ENCODE peak calls at places on chromosomes 1 and 21, in seven cellular contexts. D is psoas muscle, C is HFFc6, S is breast epithelium, T is heart right ventricle, P is omental fat pad, L is bronchial epithelial cell. A is an unnamed sample.

GRCh38 chr1:56446531-56447098 is 132.7 kb downstream of the PLPP3 start:
- DNase-seq in D (peak), C (no peak), S (no peak), T (peak), P (no peak), L (no peak), A (no peak)

GRCh38 chr1:22903113-22903512 is 69.6 kb downstream of the LACTBL1 start:
- DNase-seq in D (no peak), C (peak), S (no peak), T (no peak), P (no peak), L (peak), A (no peak)

GRCh38 chr1:112882271-112882744 is 73.7 kb downstream of the SLC16A1 start:
- DNase-seq in D (no peak), C (peak), S (no peak), T (no peak), P (no peak), L (no peak), A (no peak)

GRCh38 chr1:52676249-52676903 is 21.8 kb downstream of the COA7 start:
- DNase-seq in D (peak), C (no peak), S (no peak), T (peak), P (no peak), L (no peak), A (no peak)

GRCh38 chr21:38948377-38948776 is 142.6 kb downstream of the ETS2 start:
- DNase-seq in D (no peak), C (peak), S (no peak), T (no peak), P (no peak), L (peak), A (no peak)

GRCh38 chr1:233143266-233143665 is 152.3 kb downstream of the PCNX2 start:
- DNase-seq in D (no peak), C (no peak), S (no peak), T (no peak), P (no peak), L (no peak), A (no peak)

GRCh38 chr1:64320899-64321624 is 117.6 kb downstream of the UBE2U start:
- DNase-seq in D (no peak), C (no peak), S (no peak), T (no peak), P (no peak), L (no peak), A (no peak)

GRCh38 chr1:36087233-36088123 is 1.2 kb upstream of the ADPRS start:
- DNase-seq in D (no peak), C (no peak), S (no peak), T (no peak), P (no peak), L (no peak), A (no peak)

GRCh38 chr1:94590203-94591137 is 48.9 kb upstream of the F3 start:
- DNase-seq in D (peak), C (no peak), S (peak), T (no peak), P (no peak), L (no peak), A (no peak)

GRCh38 chr1:97901017-97901658 is 19.7 kb downstream of the DPYD start:
- DNase-seq in D (no peak), C (peak), S (no peak), T (no peak), P (no peak), L (peak), A (no peak)

GRCh38 chr1:234611153-234611798 is 1.3 kb upstream of the IRF2BP2 start:
- DNase-seq in D (no peak), C (peak), S (peak), T (no peak), P (no peak), L (peak), A (no peak)

GRCh38 chr1:223334156-223334555 is 29.8 kb downstream of the SUSD4 start:
- DNase-seq in D (no peak), C (no peak), S (no peak), T (no peak), P (no peak), L (no peak), A (no peak)

GRCh38 chr21:41753001-41753725 is 13.7 kb downstream of the RIPK4 start:
- DNase-seq in D (no peak), C (no peak), S (no peak), T (no peak), P (no peak), L (no peak), A (no peak)

GRCh38 chr1:62746086-62746808 is 37.7 kb upstream of the ATG4C start:
- DNase-seq in D (no peak), C (peak), S (no peak), T (no peak), P (no peak), L (peak), A (no peak)

GRCh38 chr1:84960371-84960770 is 36.5 kb downstream of the MCOLN2 start:
- DNase-seq in D (no peak), C (peak), S (no peak), T (no peak), P (no peak), L (peak), A (no peak)

GRCh38 chr1:32448773-32449456 is 16.0 kb upstream of the ZBTB8B start:
- DNase-seq in D (no peak), C (peak), S (no peak), T (no peak), P (no peak), L (no peak), A (peak)

GRCh38 chr21:39422468-39423241 is 22.9 kb downstream of the LCA5L start:
- DNase-seq in D (no peak), C (no peak), S (no peak), T (no peak), P (no peak), L (peak), A (no peak)

GRCh38 chr1:32962248-32962896 is 2.2 kb downstream of the RNF19B start:
- DNase-seq in D (no peak), C (no peak), S (no peak), T (no peak), P (no peak), L (no peak), A (no peak)

GRCh38 chr1:33127001-33127823 is 46.3 kb downstream of the AZIN2 start:
- DNase-seq in D (peak), C (peak), S (peak), T (peak), P (peak), L (peak), A (peak)

GRCh38 chr1:197908695-197909336 is 6.4 kb downstream of the C1orf53 start:
- DNase-seq in D (no peak), C (peak), S (no peak), T (no peak), P (no peak), L (no peak), A (peak)

GRCh38 chr21:46189213-46189958 is 5.1 kb upstream of the SPATC1L start:
- DNase-seq in D (no peak), C (peak), S (peak), T (no peak), P (peak), L (peak), A (no peak)

GRCh38 chr1:71093938-71094337 is 13.1 kb upstream of the ZRANB2 start:
- DNase-seq in D (no peak), C (peak), S (no peak), T (no peak), P (no peak), L (peak), A (no peak)
- TF ChIP-seq CTCF in D (peak), C (peak), S (no peak), T (peak), P (no peak), L (peak), A (peak)

GRCh38 chr1:152960452-152961044 is 9.9 kb upstream of the SPRR4 start:
- DNase-seq in D (no peak), C (no peak), S (no peak), T (no peak), P (no peak), L (no peak), A (no peak)
- TF ChIP-seq CTCF in D (no peak), C (no peak), S (no peak), T (no peak), P (no peak), L (peak), A (no peak)

GRCh38 chr1:26142165-26142564 is 16.7 kb upstream of the FAM110D start:
- DNase-seq in D (no peak), C (no peak), S (no peak), T (no peak), P (no peak), L (no peak), A (no peak)
- TF ChIP-seq CTCF in D (no peak), C (peak), S (no peak), T (no peak), P (no peak), L (no peak), A (no peak)

GRCh38 chr1:30907641-30908445 is 715 bp downstream of the SDC3 start:
- DNase-seq in D (no peak), C (no peak), S (no peak), T (peak), P (no peak), L (no peak), A (peak)
- TF ChIP-seq CTCF in D (no peak), C (no peak), S (no peak), T (no peak), P (no peak), L (no peak), A (no peak)

GRCh38 chr1:43620956-43621355 is 29.0 kb upstream of the KDM4A start:
- DNase-seq in D (no peak), C (no peak), S (no peak), T (no peak), P (no peak), L (no peak), A (no peak)
- TF ChIP-seq CTCF in D (no peak), C (no peak), S (no peak), T (no peak), P (no peak), L (no peak), A (no peak)

GRCh38 chr1:110260194-110260593 is 50.1 kb downstream of the KCNC4 start:
- DNase-seq in D (no peak), C (no peak), S (no peak), T (no peak), P (no peak), L (no peak), A (no peak)

GRCh38 chr1:110262296-110262695 is 52.2 kb downstream of the KCNC4 start:
- DNase-seq in D (no peak), C (no peak), S (no peak), T (no peak), P (no peak), L (no peak), A (no peak)

GRCh38 chr1:110264430-110264829 is 54.3 kb downstream of the KCNC4 start:
- DNase-seq in D (no peak), C (no peak), S (no peak), T (no peak), P (no peak), L (no peak), A (no peak)

GRCh38 chr1:110265186-110265585 is 55.1 kb downstream of the KCNC4 start:
- DNase-seq in D (no peak), C (no peak), S (no peak), T (no peak), P (no peak), L (no peak), A (no peak)

GRCh38 chr1:110262846-110263631 is 52.9 kb downstream of the KCNC4 start:
- DNase-seq in D (no peak), C (no peak), S (no peak), T (no peak), P (no peak), L (no peak), A (no peak)
- TF ChIP-seq CTCF in D (no peak), C (no peak), S (no peak), T (no peak), P (no peak), L (no peak), A (no peak)

GRCh38 chr1:195376190-195376589 is 1232.0 kb downstream of the KCNT2 start:
- DNase-seq in D (no peak), C (peak), S (no peak), T (no peak), P (no peak), L (peak), A (no peak)
- TF ChIP-seq CTCF in D (no peak), C (peak), S (no peak), T (no peak), P (no peak), L (no peak), A (no peak)